ENCODE peak calls at places on chromosome 10, in four cellular contexts. K is astrocyte of the cerebellum, R is gastrocnemius medialis, O is HCT116. L is an unnamed sample.

GRCh38 chr10:128061306-128062300 is 64.6 kb downstream of the MKI67 start:
- DNase-seq in K (no peak), R (no peak), O (no peak), L (no peak)

GRCh38 chr10:95792874-95793285 is 36.9 kb downstream of the ENTPD1 start:
- DNase-seq in K (peak; percentile 9), R (no peak), O (no peak), L (no peak)

GRCh38 chr10:71600856-71601255 is 118.7 kb downstream of the C10orf105 start:
- DNase-seq in K (peak; percentile 88), R (no peak), O (no peak), L (peak; percentile 86)

GRCh38 chr10:77114181-77114821 is 523.3 kb downstream of the KCNMA1 start:
- DNase-seq in K (no peak), R (no peak), O (no peak), L (no peak)

GRCh38 chr10:7410306-7410799 is 481 bp downstream of the SFMBT2 start:
- DNase-seq in K (no peak), R (no peak), O (no peak), L (no peak)

GRCh38 chr10:14118953-14119352 is 211.8 kb downstream of the FRMD4A start:
- DNase-seq in K (no peak), R (no peak), O (no peak), L (no peak)

GRCh38 chr10:43066481-43066880 is 10.4 kb upstream of the RET start:
- DNase-seq in K (no peak), R (no peak), O (no peak), L (no peak)

GRCh38 chr10:18202600-18203150 is 62.5 kb downstream of the CACNB2 start:
- DNase-seq in K (no peak), R (no peak), O (no peak), L (no peak)

GRCh38 chr10:9437131-9437530 is 1382.6 kb downstream of the GATA3 start:
- DNase-seq in K (peak; percentile 20), R (no peak), O (no peak), L (no peak)

GRCh38 chr10:70492786-70493659 is 14.5 kb downstream of the PALD1 start:
- DNase-seq in K (peak; percentile 42), R (no peak), O (no peak), L (no peak)

GRCh38 chr10:14010083-14010551 is 320.6 kb downstream of the FRMD4A start:
- DNase-seq in K (peak; percentile 56), R (no peak), O (no peak), L (peak; percentile 80)

GRCh38 chr10:3961082-3961481 is 176.1 kb upstream of the KLF6 start:
- DNase-seq in K (no peak), R (no peak), O (no peak), L (no peak)

GRCh38 chr10:62244785-62245595 is 23.7 kb downstream of the RTKN2 start:
- DNase-seq in K (peak; percentile 55), R (peak; percentile 29), O (peak; percentile 53), L (peak; percentile 62)

GRCh38 chr10:133461841-133462240 is 8.1 kb downstream of the SCART1 start:
- DNase-seq in K (no peak), R (no peak), O (no peak), L (no peak)

GRCh38 chr10:104617831-104618230 is 23.3 kb upstream of the SORCS3 start:
- DNase-seq in K (no peak), R (no peak), O (no peak), L (no peak)

GRCh38 chr10:15824498-15824897 is 35.8 kb downstream of the MINDY3 start:
- DNase-seq in K (peak; percentile 9), R (no peak), O (no peak), L (no peak)

GRCh38 chr10:113060221-113061053 is 110.4 kb downstream of the TCF7L2 start:
- DNase-seq in K (no peak), R (peak; percentile 22), O (no peak), L (no peak)

GRCh38 chr10:112360308-112361270 is 13.3 kb upstream of the ACSL5 start:
- DNase-seq in K (no peak), R (peak; percentile 39), O (no peak), L (no peak)

GRCh38 chr10:97685395-97685958 is 1.6 kb downstream of the AVPI1 start:
- DNase-seq in K (no peak), R (no peak), O (peak; percentile 31), L (no peak)

GRCh38 chr10:73263948-73264347 is 11.5 kb upstream of the MRPS16 start:
- DNase-seq in K (no peak), R (no peak), O (no peak), L (no peak)

GRCh38 chr10:67764012-67764822 is 68.2 kb upstream of the CTNNA3 start:
- DNase-seq in K (peak; percentile 84), R (peak; percentile 83), O (peak; percentile 90), L (peak; percentile 74)

GRCh38 chr10:10845240-10845639 is 172.4 kb upstream of the CELF2 start:
- DNase-seq in K (no peak), R (no peak), O (no peak), L (no peak)

GRCh38 chr10:93445978-93446720 is 36.0 kb downstream of the MYOF start:
- DNase-seq in K (no peak), R (no peak), O (no peak), L (no peak)

GRCh38 chr10:49831352-49832040 is 69.4 kb upstream of the OGDHL start:
- DNase-seq in K (peak; percentile 71), R (no peak), O (no peak), L (no peak)

GRCh38 chr10:70480254-70480861 is 1.8 kb downstream of the PALD1 start:
- DNase-seq in K (no peak), R (no peak), O (no peak), L (no peak)

GRCh38 chr10:96512524-96512991 is 1.2 kb downstream of the TLL2 start:
- DNase-seq in K (no peak), R (no peak), O (no peak), L (no peak)

GRCh38 chr10:26697163-26697921 is at the start of gene PDSS1:
- DNase-seq in K (no peak), R (peak; percentile 34), O (peak; percentile 28), L (no peak)

GRCh38 chr10:21524526-21525366 is 736 bp downstream of the SKIDA1 start:
- DNase-seq in K (no peak), R (no peak), O (no peak), L (no peak)

GRCh38 chr10:120833222-120833928 is 17.8 kb upstream of the WDR11 start:
- DNase-seq in K (no peak), R (no peak), O (no peak), L (no peak)

GRCh38 chr10:120841522-120842189 is 9.5 kb upstream of the WDR11 start:
- DNase-seq in K (peak; percentile 63), R (no peak), O (no peak), L (no peak)

DNA sequence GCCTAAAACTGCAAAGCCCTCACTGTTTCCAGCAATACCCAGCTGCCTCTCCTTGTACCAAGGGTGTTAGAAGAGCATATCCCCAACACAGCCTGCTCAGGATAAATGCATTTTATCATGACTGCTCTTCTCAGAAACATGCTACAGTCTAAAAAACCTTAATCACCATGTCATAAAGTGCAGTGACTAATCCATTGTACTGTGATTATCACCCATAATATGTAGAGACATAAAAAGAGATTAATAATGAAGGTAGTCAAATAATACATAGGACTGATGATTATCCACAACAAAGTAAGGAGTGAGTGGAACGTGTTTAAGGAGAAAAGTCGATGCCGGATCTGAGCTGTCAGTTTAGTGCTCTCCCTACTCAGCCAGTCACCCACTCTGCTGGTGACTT is 12.2 kb upstream of the WDR11 start:
- DNase-seq in K (no peak), R (no peak), O (no peak), L (no peak)
- H3K4me3 ChIP-seq in K (no peak overlapping the region), R (no peak overlapping the region), O (no peak overlapping the region), L (no peak overlapping the region)

GRCh38 chr10:122559228-122559627 is 1.3 kb upstream of the DMBT1 start:
- DNase-seq in K (no peak), R (no peak), O (no peak), L (no peak)

GRCh38 chr10:122555431-122555830 is 5.1 kb upstream of the DMBT1 start:
- DNase-seq in K (no peak), R (no peak), O (no peak), L (no peak)

GRCh38 chr10:122558452-122558851 is 2.1 kb upstream of the DMBT1 start:
- DNase-seq in K (no peak), R (no peak), O (no peak), L (no peak)

GRCh38 chr10:122560279-122560804 is at the start of gene DMBT1:
- DNase-seq in K (no peak), R (no peak), O (no peak), L (no peak)

DNA sequence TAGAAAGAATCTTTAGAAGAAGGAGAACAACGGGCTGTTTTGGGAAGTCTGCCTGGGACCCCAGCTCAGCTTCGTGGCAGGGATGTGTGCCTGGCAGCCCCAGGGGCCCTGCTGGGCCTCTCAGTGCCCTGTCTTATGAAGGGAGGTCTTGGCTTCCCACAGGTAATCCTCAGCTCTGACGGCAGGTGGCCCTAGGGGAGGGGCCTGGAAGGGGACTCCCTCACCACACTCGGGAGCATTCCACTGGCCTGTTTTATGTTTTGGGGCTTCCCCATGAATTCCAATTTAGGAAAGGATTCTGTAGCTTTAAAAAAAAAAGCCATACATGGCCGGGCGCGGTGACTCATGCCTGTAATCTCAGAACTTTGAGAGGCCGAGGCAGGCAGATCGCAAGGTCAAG is 3.0 kb upstream of the DMBT1 start:
- DNase-seq in K (no peak), R (no peak), O (peak; percentile 31), L (no peak)
- TF ChIP-seq CTCF in K (no peak), R (no peak), O (peak; percentile 4), L (no peak)

GRCh38 chr10:119135517-119135890 is 30.0 kb downstream of the SFXN4 start:
- DNase-seq in K (no peak), R (no peak), O (no peak), L (no peak)
- H3K4me3 ChIP-seq in K (no peak overlapping the region), R (no peak overlapping the region), O (no peak overlapping the region), L (no peak overlapping the region)

DNA sequence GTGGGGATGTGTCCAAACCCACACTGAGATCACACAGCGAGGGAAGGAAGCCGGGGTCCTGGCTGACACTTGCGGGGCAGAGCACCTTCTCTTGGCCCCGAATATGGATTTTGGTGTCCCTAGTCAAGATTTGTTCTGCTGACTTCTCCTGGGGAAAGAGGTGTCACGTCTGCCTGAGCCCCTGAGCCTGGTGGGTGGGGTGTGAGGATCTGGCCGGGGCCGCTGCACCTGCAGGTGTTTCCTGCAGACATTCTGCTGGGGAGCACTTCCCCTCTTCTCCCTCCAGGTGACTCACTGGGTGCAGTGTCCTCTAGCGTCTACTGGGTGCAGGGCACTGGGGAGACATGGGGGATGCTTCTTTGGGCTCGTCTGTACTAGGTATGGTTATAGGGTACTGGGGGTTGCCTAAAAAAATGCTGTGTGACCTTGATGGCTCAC is 99.2 kb downstream of the GRK5 start:
- DNase-seq in K (no peak), R (no peak), O (no peak), L (no peak)
- TF ChIP-seq CTCF in K (peak; percentile 28), R (no peak), O (no peak), L (no peak)

GRCh38 chr10:44280211-44280610 is 104.7 kb downstream of the CXCL12 start:
- DNase-seq in K (no peak), R (no peak), O (no peak), L (no peak)

GRCh38 chr10:44280615-44281014 is 104.3 kb downstream of the CXCL12 start:
- DNase-seq in K (no peak), R (no peak), O (no peak), L (no peak)

GRCh38 chr10:44281089-44281613 is 103.7 kb downstream of the CXCL12 start:
- DNase-seq in K (no peak), R (no peak), O (no peak), L (no peak)

GRCh38 chr10:44279376-44279775 is 105.5 kb downstream of the CXCL12 start:
- DNase-seq in K (no peak), R (no peak), O (no peak), L (no peak)

GRCh38 chr10:44278669-44279337 is 106.1 kb downstream of the CXCL12 start:
- DNase-seq in K (no peak), R (no peak), O (no peak), L (no peak)
- H3K4me3 ChIP-seq in K (no peak overlapping the region), R (no peak overlapping the region), O (no peak overlapping the region), L (no peak overlapping the region)